ENCODE peak calls at places on chromosomes 12 and 14, in six cellular contexts. One of them, this sample, is unnamed.

GRCh38 chr14:88707088-88707487 is 85.7 kb downstream of the EML5 start:
- DNase-seq in mammary epithelial cell: no peak
- DNase-seq in neuronal stem cell: no peak
- DNase-seq in MM.1S: no peak
- DNase-seq in IMR-90: no peak
- DNase-seq in mesendoderm: no peak
- DNase-seq in this sample: no peak

GRCh38 chr14:96363751-96364336 is 518 bp downstream of the GSKIP start:
- DNase-seq in neuronal stem cell: no peak
- DNase-seq in mesendoderm: peak
- DNase-seq in IMR-90: peak
- DNase-seq in mammary epithelial cell: peak
- DNase-seq in MM.1S: peak
- DNase-seq in this sample: peak

GRCh38 chr12:55891310-55891709 is 36.4 kb downstream of the PYM1 start:
- DNase-seq in IMR-90: no peak
- DNase-seq in mammary epithelial cell: no peak
- DNase-seq in neuronal stem cell: no peak
- DNase-seq in MM.1S: no peak
- DNase-seq in mesendoderm: no peak
- DNase-seq in this sample: no peak

GRCh38 chr14:30129795-30130194 is 202.1 kb upstream of the PRKD1 start:
- DNase-seq in mammary epithelial cell: no peak
- DNase-seq in IMR-90: peak
- DNase-seq in neuronal stem cell: no peak
- DNase-seq in MM.1S: no peak
- DNase-seq in mesendoderm: peak
- DNase-seq in this sample: no peak

GRCh38 chr14:49512147-49512551 is 74.0 kb downstream of the RPS29 start:
- DNase-seq in mammary epithelial cell: peak
- DNase-seq in IMR-90: peak
- DNase-seq in MM.1S: no peak
- DNase-seq in mesendoderm: no peak
- DNase-seq in neuronal stem cell: no peak
- DNase-seq in this sample: no peak

GRCh38 chr12:51906452-51907082 is 737 bp upstream of the ACVRL1 start:
- DNase-seq in MM.1S: no peak
- DNase-seq in mesendoderm: no peak
- DNase-seq in neuronal stem cell: no peak
- DNase-seq in IMR-90: no peak
- DNase-seq in mammary epithelial cell: no peak
- DNase-seq in this sample: no peak

GRCh38 chr12:128754275-128754674 is 69.5 kb downstream of the SLC15A4 start:
- DNase-seq in MM.1S: no peak
- DNase-seq in IMR-90: no peak
- DNase-seq in mesendoderm: no peak
- DNase-seq in neuronal stem cell: no peak
- DNase-seq in mammary epithelial cell: peak
- DNase-seq in this sample: no peak

GRCh38 chr14:29242755-29243340 is 476.3 kb downstream of the FOXG1 start:
- DNase-seq in mammary epithelial cell: no peak
- DNase-seq in IMR-90: peak
- DNase-seq in mesendoderm: peak
- DNase-seq in MM.1S: no peak
- DNase-seq in neuronal stem cell: no peak
- DNase-seq in this sample: no peak

GRCh38 chr12:55736780-55737580 is 5.9 kb upstream of the GDF11 start:
- DNase-seq in mammary epithelial cell: peak
- DNase-seq in neuronal stem cell: no peak
- DNase-seq in mesendoderm: peak
- DNase-seq in MM.1S: peak
- DNase-seq in IMR-90: peak
- DNase-seq in this sample: peak

GRCh38 chr12:99455350-99456037 is 192.1 kb upstream of the GARIN6 start:
- DNase-seq in neuronal stem cell: no peak
- DNase-seq in mammary epithelial cell: peak
- DNase-seq in IMR-90: no peak
- DNase-seq in mesendoderm: peak
- DNase-seq in MM.1S: peak
- DNase-seq in this sample: no peak

GRCh38 chr14:60648934-60649814 is at the start of gene SIX1:
- DNase-seq in neuronal stem cell: peak
- DNase-seq in IMR-90: peak
- DNase-seq in MM.1S: peak
- DNase-seq in mesendoderm: peak
- DNase-seq in mammary epithelial cell: peak
- DNase-seq in this sample: no peak

GRCh38 chr12:80702889-80703605 is 4.4 kb upstream of the MYF6 start:
- DNase-seq in MM.1S: peak
- DNase-seq in mammary epithelial cell: peak
- DNase-seq in mesendoderm: peak
- DNase-seq in IMR-90: peak
- DNase-seq in neuronal stem cell: no peak
- DNase-seq in this sample: no peak

GRCh38 chr14:76953196-76953945 is 75.1 kb downstream of the IRF2BPL start:
- DNase-seq in neuronal stem cell: no peak
- DNase-seq in IMR-90: peak
- DNase-seq in mesendoderm: no peak
- DNase-seq in MM.1S: no peak
- DNase-seq in mammary epithelial cell: peak
- DNase-seq in this sample: peak

GRCh38 chr14:95039993-95040348 is 117.4 kb downstream of the DICER1 start:
- DNase-seq in mesendoderm: no peak
- DNase-seq in neuronal stem cell: no peak
- DNase-seq in MM.1S: no peak
- DNase-seq in mammary epithelial cell: no peak
- DNase-seq in IMR-90: no peak
- DNase-seq in this sample: no peak

GRCh38 chr12:12902036-12902435 is 10.7 kb downstream of the GPRC5A start:
- DNase-seq in MM.1S: no peak
- DNase-seq in IMR-90: peak
- DNase-seq in mammary epithelial cell: peak
- DNase-seq in neuronal stem cell: no peak
- DNase-seq in mesendoderm: no peak
- DNase-seq in this sample: no peak

GRCh38 chr14:54220122-54220691 is 176.6 kb upstream of the CDKN3 start:
- DNase-seq in MM.1S: no peak
- DNase-seq in IMR-90: no peak
- DNase-seq in mammary epithelial cell: no peak
- DNase-seq in neuronal stem cell: no peak
- DNase-seq in mesendoderm: peak
- DNase-seq in this sample: no peak

GRCh38 chr12:126518596-126519200 is 1453.5 kb downstream of the AACS start:
- DNase-seq in IMR-90: no peak
- DNase-seq in mesendoderm: no peak
- DNase-seq in mammary epithelial cell: no peak
- DNase-seq in neuronal stem cell: no peak
- DNase-seq in MM.1S: no peak
- DNase-seq in this sample: no peak

GRCh38 chr14:43687866-43688265 is 819.2 kb downstream of the FSCB start:
- DNase-seq in mesendoderm: peak
- DNase-seq in MM.1S: no peak
- DNase-seq in IMR-90: peak
- DNase-seq in neuronal stem cell: no peak
- DNase-seq in mammary epithelial cell: peak
- DNase-seq in this sample: no peak

GRCh38 chr12:132469423-132469822 is 20.5 kb upstream of the FBRSL1 start:
- DNase-seq in IMR-90: no peak
- DNase-seq in neuronal stem cell: no peak
- DNase-seq in MM.1S: no peak
- DNase-seq in mammary epithelial cell: no peak
- DNase-seq in mesendoderm: no peak
- DNase-seq in this sample: no peak

GRCh38 chr12:59149995-59150642 is 229.8 kb upstream of the LRIG3 start:
- DNase-seq in mesendoderm: peak
- DNase-seq in mammary epithelial cell: peak
- DNase-seq in neuronal stem cell: peak
- DNase-seq in IMR-90: peak
- DNase-seq in MM.1S: peak
- DNase-seq in this sample: peak

GRCh38 chr14:102817942-102818940 is 41.0 kb downstream of the TRAF3 start:
- DNase-seq in mammary epithelial cell: peak
- DNase-seq in neuronal stem cell: no peak
- DNase-seq in MM.1S: no peak
- DNase-seq in IMR-90: peak
- DNase-seq in mesendoderm: no peak
- DNase-seq in this sample: no peak

GRCh38 chr14:81164167-81164774 is 56.5 kb downstream of the GTF2A1 start:
- DNase-seq in neuronal stem cell: peak
- DNase-seq in MM.1S: peak
- DNase-seq in IMR-90: peak
- DNase-seq in mesendoderm: peak
- DNase-seq in mammary epithelial cell: peak
- DNase-seq in this sample: peak

GRCh38 chr12:56908136-56908535 is 26.1 kb downstream of the SDR9C7 start:
- DNase-seq in neuronal stem cell: no peak
- DNase-seq in mammary epithelial cell: no peak
- DNase-seq in mesendoderm: no peak
- DNase-seq in IMR-90: no peak
- DNase-seq in MM.1S: no peak
- DNase-seq in this sample: no peak

GRCh38 chr12:121453629-121454028 is 53.7 kb downstream of the RNF34 start:
- DNase-seq in MM.1S: no peak
- DNase-seq in mesendoderm: no peak
- DNase-seq in neuronal stem cell: no peak
- DNase-seq in mammary epithelial cell: no peak
- DNase-seq in IMR-90: no peak
- DNase-seq in this sample: no peak
- H3K4me2 ChIP-seq in MM.1S: no peak
- H3K4me2 ChIP-seq in mesendoderm: no peak
- H3K4me2 ChIP-seq in neuronal stem cell: no peak
- H3K4me2 ChIP-seq in mammary epithelial cell: no peak
- H3K4me2 ChIP-seq in IMR-90: no peak
- H3K4me2 ChIP-seq in this sample: no peak

GRCh38 chr14:31261859-31262739 is 54.5 kb upstream of the HECTD1 start:
- DNase-seq in MM.1S: no peak
- DNase-seq in neuronal stem cell: peak
- DNase-seq in IMR-90: peak
- DNase-seq in mesendoderm: no peak
- DNase-seq in mammary epithelial cell: no peak
- DNase-seq in this sample: no peak
- H3K4me2 ChIP-seq in MM.1S: no peak
- H3K4me2 ChIP-seq in neuronal stem cell: no peak
- H3K4me2 ChIP-seq in IMR-90: peak
- H3K4me2 ChIP-seq in mesendoderm: no peak
- H3K4me2 ChIP-seq in mammary epithelial cell: no peak
- H3K4me2 ChIP-seq in this sample: no peak

DNA sequence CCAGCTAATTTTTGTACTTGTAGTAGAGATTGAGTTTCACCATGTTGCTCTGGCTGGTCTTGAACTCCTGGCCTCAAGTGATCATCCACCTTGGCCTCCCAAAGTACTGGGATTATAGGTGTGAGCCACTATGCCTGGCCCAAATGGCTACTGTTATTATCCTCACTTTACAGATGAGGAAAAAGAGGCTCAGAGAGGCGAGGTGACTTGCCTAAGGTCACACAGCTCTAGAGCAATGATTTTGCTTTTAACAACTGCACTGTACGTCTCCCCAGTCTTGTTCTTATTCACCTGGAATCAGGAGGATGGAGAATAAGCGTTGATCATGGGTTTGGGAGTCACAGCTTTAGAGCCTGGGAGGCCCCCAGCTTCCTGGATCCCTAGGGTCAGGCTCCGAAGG is 69.8 kb upstream of the NCOR2 start:
- DNase-seq in mammary epithelial cell: no peak
- DNase-seq in mesendoderm: no peak
- DNase-seq in IMR-90: no peak
- DNase-seq in MM.1S: no peak
- DNase-seq in neuronal stem cell: no peak
- DNase-seq in this sample: no peak
- H3K4me2 ChIP-seq in mammary epithelial cell: no peak
- H3K4me2 ChIP-seq in mesendoderm: no peak
- H3K4me2 ChIP-seq in IMR-90: no peak
- H3K4me2 ChIP-seq in MM.1S: no peak
- H3K4me2 ChIP-seq in neuronal stem cell: no peak
- H3K4me2 ChIP-seq in this sample: no peak

GRCh38 chr14:62144863-62145262 is 382.6 kb downstream of the SNAPC1 start:
- DNase-seq in MM.1S: no peak
- DNase-seq in neuronal stem cell: no peak
- DNase-seq in IMR-90: no peak
- DNase-seq in mesendoderm: no peak
- DNase-seq in mammary epithelial cell: no peak
- DNase-seq in this sample: no peak
- H3K4me2 ChIP-seq in MM.1S: no peak
- H3K4me2 ChIP-seq in neuronal stem cell: no peak
- H3K4me2 ChIP-seq in IMR-90: no peak
- H3K4me2 ChIP-seq in mesendoderm: no peak
- H3K4me2 ChIP-seq in mammary epithelial cell: no peak
- H3K4me2 ChIP-seq in this sample: no peak

GRCh38 chr14:93997933-93998870 is 1.1 kb downstream of the CCDC197 start:
- DNase-seq in mesendoderm: no peak
- DNase-seq in neuronal stem cell: no peak
- DNase-seq in MM.1S: no peak
- DNase-seq in IMR-90: no peak
- DNase-seq in mammary epithelial cell: no peak
- DNase-seq in this sample: no peak
- H3K4me2 ChIP-seq in mesendoderm: no peak
- H3K4me2 ChIP-seq in neuronal stem cell: no peak
- H3K4me2 ChIP-seq in MM.1S: no peak
- H3K4me2 ChIP-seq in IMR-90: no peak
- H3K4me2 ChIP-seq in mammary epithelial cell: no peak
- H3K4me2 ChIP-seq in this sample: no peak

GRCh38 chr14:23645504-23645811 is 9.3 kb downstream of the DHRS2 start:
- DNase-seq in MM.1S: no peak
- DNase-seq in mammary epithelial cell: no peak
- DNase-seq in IMR-90: no peak
- DNase-seq in mesendoderm: no peak
- DNase-seq in neuronal stem cell: no peak
- DNase-seq in this sample: no peak
- H3K4me2 ChIP-seq in MM.1S: no peak
- H3K4me2 ChIP-seq in mammary epithelial cell: no peak
- H3K4me2 ChIP-seq in IMR-90: no peak
- H3K4me2 ChIP-seq in mesendoderm: no peak
- H3K4me2 ChIP-seq in neuronal stem cell: no peak
- H3K4me2 ChIP-seq in this sample: no peak

GRCh38 chr12:88418856-88419497 is 161.3 kb downstream of the KITLG start:
- DNase-seq in neuronal stem cell: no peak
- DNase-seq in mesendoderm: peak
- DNase-seq in mammary epithelial cell: no peak
- DNase-seq in IMR-90: peak
- DNase-seq in MM.1S: no peak
- DNase-seq in this sample: no peak

GRCh38 chr12:88416786-88417185 is 163.5 kb downstream of the KITLG start:
- DNase-seq in mesendoderm: no peak
- DNase-seq in IMR-90: no peak
- DNase-seq in mammary epithelial cell: no peak
- DNase-seq in neuronal stem cell: no peak
- DNase-seq in MM.1S: no peak
- DNase-seq in this sample: no peak

GRCh38 chr12:88413561-88414095 is 166.6 kb downstream of the KITLG start:
- DNase-seq in IMR-90: no peak
- DNase-seq in mammary epithelial cell: no peak
- DNase-seq in mesendoderm: no peak
- DNase-seq in neuronal stem cell: no peak
- DNase-seq in MM.1S: no peak
- DNase-seq in this sample: no peak

GRCh38 chr12:88417531-88417930 is 162.7 kb downstream of the KITLG start:
- DNase-seq in IMR-90: no peak
- DNase-seq in mammary epithelial cell: no peak
- DNase-seq in neuronal stem cell: no peak
- DNase-seq in MM.1S: no peak
- DNase-seq in mesendoderm: no peak
- DNase-seq in this sample: no peak

GRCh38 chr12:88416155-88416554 is 164.1 kb downstream of the KITLG start:
- DNase-seq in neuronal stem cell: no peak
- DNase-seq in MM.1S: peak
- DNase-seq in IMR-90: no peak
- DNase-seq in mesendoderm: no peak
- DNase-seq in mammary epithelial cell: no peak
- DNase-seq in this sample: no peak
- H3K4me2 ChIP-seq in neuronal stem cell: no peak
- H3K4me2 ChIP-seq in MM.1S: peak
- H3K4me2 ChIP-seq in IMR-90: peak
- H3K4me2 ChIP-seq in mesendoderm: no peak
- H3K4me2 ChIP-seq in mammary epithelial cell: no peak
- H3K4me2 ChIP-seq in this sample: no peak

This sample was measured in DND-41.